ENCODE peak calls at places on chromosomes 5 and 9, in four cellular contexts. One of them, this sample, is unnamed.

GRCh38 chr5:146796911-146797310 is 81.6 kb downstream of the PPP2R2B start:
- DNase-seq in HCT116: no peak
- DNase-seq in H1: no peak
- DNase-seq in SK-N-SH: no peak
- DNase-seq in this sample: no peak

GRCh38 chr5:124252094-124252750 is 494.2 kb downstream of the ZNF608 start:
- DNase-seq in HCT116: no peak
- DNase-seq in H1: no peak
- DNase-seq in SK-N-SH: peak; percentile 31
- DNase-seq in this sample: no peak

GRCh38 chr5:114449836-114450515 is 88.1 kb downstream of the KCNN2 start:
- DNase-seq in HCT116: peak; percentile 21
- DNase-seq in H1: peak; percentile 43
- DNase-seq in SK-N-SH: peak; percentile 74
- DNase-seq in this sample: peak; percentile 67

GRCh38 chr9:88387035-88387732 is 1.1 kb upstream of the SPIN1 start:
- DNase-seq in HCT116: peak; percentile 23
- DNase-seq in H1: no peak
- DNase-seq in SK-N-SH: no peak
- DNase-seq in this sample: peak; percentile 62

GRCh38 chr9:77800924-77801551 is 152.9 kb upstream of the GNA14 start:
- DNase-seq in HCT116: no peak
- DNase-seq in H1: no peak
- DNase-seq in SK-N-SH: no peak
- DNase-seq in this sample: no peak

GRCh38 chr9:107586493-107586892 is 96.9 kb upstream of the KLF4 start:
- DNase-seq in HCT116: no peak
- DNase-seq in H1: no peak
- DNase-seq in SK-N-SH: no peak
- DNase-seq in this sample: no peak

GRCh38 chr5:36090033-36090432 is 23.4 kb upstream of the UGT3A2 start:
- DNase-seq in HCT116: peak; percentile 29
- DNase-seq in H1: peak; percentile 33
- DNase-seq in SK-N-SH: peak; percentile 4
- DNase-seq in this sample: peak; percentile 81

GRCh38 chr5:173925449-173926071 is 37.4 kb downstream of the CPEB4 start:
- DNase-seq in HCT116: peak; percentile 38
- DNase-seq in H1: no peak
- DNase-seq in SK-N-SH: no peak
- DNase-seq in this sample: peak; percentile 73

GRCh38 chr5:177474845-177475562 is 1.6 kb upstream of the DBN1 start:
- DNase-seq in HCT116: no peak
- DNase-seq in H1: no peak
- DNase-seq in SK-N-SH: no peak
- DNase-seq in this sample: no peak

GRCh38 chr5:176952531-176953193 is 53.5 kb upstream of the HK3 start:
- DNase-seq in HCT116: no peak
- DNase-seq in H1: no peak
- DNase-seq in SK-N-SH: no peak
- DNase-seq in this sample: no peak

GRCh38 chr5:132239776-132240175 is 12.1 kb upstream of the P4HA2 start:
- DNase-seq in HCT116: no peak
- DNase-seq in H1: no peak
- DNase-seq in SK-N-SH: no peak
- DNase-seq in this sample: no peak

GRCh38 chr5:174751154-174751990 is 27.0 kb downstream of the MSX2 start:
- DNase-seq in HCT116: no peak
- DNase-seq in H1: no peak
- DNase-seq in SK-N-SH: peak; percentile 87
- DNase-seq in this sample: peak; percentile 58

GRCh38 chr5:96567188-96567587 is 95.0 kb upstream of the CAST start:
- DNase-seq in HCT116: no peak
- DNase-seq in H1: no peak
- DNase-seq in SK-N-SH: no peak
- DNase-seq in this sample: no peak
- TF ChIP-seq JUND in HCT116: no peak
- TF ChIP-seq JUND in H1: no peak
- TF ChIP-seq JUND in SK-N-SH: no peak
- TF ChIP-seq JUND in this sample: no peak

GRCh38 chr5:21665525-21665924 is 1187.6 kb downstream of the CDH12 start:
- DNase-seq in HCT116: no peak
- DNase-seq in H1: no peak
- DNase-seq in SK-N-SH: no peak
- DNase-seq in this sample: no peak

GRCh38 chr5:21661129-21661528 is 1192.0 kb downstream of the CDH12 start:
- DNase-seq in HCT116: no peak
- DNase-seq in H1: no peak
- DNase-seq in SK-N-SH: no peak
- DNase-seq in this sample: no peak

DNA sequence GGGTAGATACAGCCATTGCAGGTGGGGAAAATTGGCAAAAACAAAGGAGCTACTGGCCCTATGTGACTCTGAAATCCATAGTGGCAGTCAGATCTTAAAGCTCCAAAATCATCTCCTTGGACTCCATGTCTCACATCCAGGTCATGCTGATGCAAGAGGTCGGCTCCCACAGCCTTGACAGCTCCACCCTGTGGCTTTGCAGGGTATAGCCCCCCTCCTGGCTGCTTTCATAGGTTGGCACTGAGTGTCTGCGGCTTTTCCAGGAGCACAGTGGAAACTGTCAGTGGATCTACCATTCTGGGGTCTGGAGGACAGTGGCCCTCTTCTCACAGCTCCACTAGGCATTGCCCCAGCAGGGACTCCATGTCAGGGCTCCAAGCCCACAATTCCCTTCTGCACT is 1190.1 kb downstream of the CDH12 start:
- DNase-seq in HCT116: no peak
- DNase-seq in H1: peak; percentile 7
- DNase-seq in SK-N-SH: no peak
- DNase-seq in this sample: no peak
- TF ChIP-seq JUND in HCT116: no peak
- TF ChIP-seq JUND in H1: no peak
- TF ChIP-seq JUND in SK-N-SH: no peak
- TF ChIP-seq JUND in this sample: no peak

DNA sequence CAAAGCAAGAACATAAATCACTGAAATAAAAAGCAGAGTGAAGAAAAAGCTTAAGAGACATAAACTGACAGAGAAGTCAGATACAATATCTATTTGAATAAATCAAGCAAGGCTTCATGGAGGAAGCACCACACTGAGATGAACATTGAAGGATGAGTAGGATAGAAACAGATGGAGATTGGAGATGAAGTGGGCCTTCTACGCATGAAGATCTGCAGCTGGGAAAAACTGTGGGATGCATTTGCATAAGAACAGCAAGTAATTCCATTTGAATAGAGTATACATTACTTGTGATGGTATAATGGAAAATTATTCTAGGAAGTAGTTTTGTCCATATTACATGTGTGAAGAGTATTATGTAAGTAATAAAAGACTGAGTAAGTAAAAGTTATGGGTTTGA is 16.5 kb downstream of the NMUR2 start:
- DNase-seq in HCT116: no peak
- DNase-seq in H1: no peak
- DNase-seq in SK-N-SH: no peak
- DNase-seq in this sample: no peak
- TF ChIP-seq JUND in HCT116: no peak
- TF ChIP-seq JUND in H1: no peak
- TF ChIP-seq JUND in SK-N-SH: no peak
- TF ChIP-seq JUND in this sample: no peak

GRCh38 chr5:168263108-168263507 is 28.3 kb upstream of the WWC1 start:
- DNase-seq in HCT116: no peak
- DNase-seq in H1: no peak
- DNase-seq in SK-N-SH: no peak
- DNase-seq in this sample: no peak
- TF ChIP-seq JUND in HCT116: no peak
- TF ChIP-seq JUND in H1: no peak
- TF ChIP-seq JUND in SK-N-SH: no peak
- TF ChIP-seq JUND in this sample: no peak

GRCh38 chr5:171681061-171681460 is 104.6 kb upstream of the SMIM23 start:
- DNase-seq in HCT116: no peak
- DNase-seq in H1: no peak
- DNase-seq in SK-N-SH: no peak
- DNase-seq in this sample: no peak

GRCh38 chr5:171681667-171682066 is 104.0 kb upstream of the SMIM23 start:
- DNase-seq in HCT116: no peak
- DNase-seq in H1: no peak
- DNase-seq in SK-N-SH: no peak
- DNase-seq in this sample: no peak

GRCh38 chr5:171680485-171680884 is 105.1 kb upstream of the SMIM23 start:
- DNase-seq in HCT116: no peak
- DNase-seq in H1: no peak
- DNase-seq in SK-N-SH: no peak
- DNase-seq in this sample: no peak

GRCh38 chr5:171676286-171676944 is 109.2 kb upstream of the SMIM23 start:
- DNase-seq in HCT116: no peak
- DNase-seq in H1: no peak
- DNase-seq in SK-N-SH: no peak
- DNase-seq in this sample: no peak

GRCh38 chr5:171678631-171679030 is 107.0 kb upstream of the SMIM23 start:
- DNase-seq in HCT116: no peak
- DNase-seq in H1: no peak
- DNase-seq in SK-N-SH: no peak
- DNase-seq in this sample: no peak
- TF ChIP-seq JUND in HCT116: no peak
- TF ChIP-seq JUND in H1: no peak
- TF ChIP-seq JUND in SK-N-SH: no peak
- TF ChIP-seq JUND in this sample: no peak

DNA sequence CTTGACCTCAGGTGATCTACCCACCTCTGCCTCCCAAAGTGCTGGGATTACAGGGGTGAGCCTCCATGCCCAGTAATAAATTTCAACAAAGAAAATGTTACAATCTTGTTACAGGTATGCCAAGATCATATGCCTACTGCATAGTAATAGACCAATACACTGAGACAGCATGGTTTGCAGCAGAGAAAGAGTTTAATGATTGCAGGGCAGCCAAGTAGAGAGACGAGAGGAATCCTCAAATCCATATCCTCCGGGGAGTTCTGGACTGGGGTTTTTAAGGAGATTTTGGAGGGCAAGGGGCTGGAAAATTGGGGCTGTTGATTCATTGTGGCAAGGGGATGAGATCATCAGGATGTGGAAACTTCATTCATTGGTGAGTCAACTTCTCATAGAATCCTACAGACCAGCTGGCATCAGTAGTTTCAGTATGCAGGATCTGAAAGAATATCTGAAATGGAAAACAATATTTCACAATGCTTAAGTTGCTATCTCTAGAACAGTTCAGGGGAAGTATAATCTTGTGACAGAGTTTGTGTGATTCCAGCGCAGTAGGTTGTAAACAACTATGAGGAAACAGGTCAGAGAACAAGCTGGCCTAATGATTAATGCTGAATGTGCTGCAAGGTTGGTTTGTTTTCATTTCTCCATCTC is 14.8 kb upstream of the TUT7 start:
- DNase-seq in HCT116: no peak
- DNase-seq in H1: no peak
- DNase-seq in SK-N-SH: no peak
- DNase-seq in this sample: no peak
- TF ChIP-seq JUND in HCT116: no peak
- TF ChIP-seq JUND in H1: no peak
- TF ChIP-seq JUND in SK-N-SH: no peak
- TF ChIP-seq JUND in this sample: no peak

GRCh38 chr5:71937906-71938698 is 169.2 kb upstream of the MAP1B start:
- DNase-seq in HCT116: no peak
- DNase-seq in H1: no peak
- DNase-seq in SK-N-SH: no peak
- DNase-seq in this sample: no peak
- TF ChIP-seq JUND in HCT116: no peak
- TF ChIP-seq JUND in H1: no peak
- TF ChIP-seq JUND in SK-N-SH: no peak
- TF ChIP-seq JUND in this sample: no peak

DNA sequence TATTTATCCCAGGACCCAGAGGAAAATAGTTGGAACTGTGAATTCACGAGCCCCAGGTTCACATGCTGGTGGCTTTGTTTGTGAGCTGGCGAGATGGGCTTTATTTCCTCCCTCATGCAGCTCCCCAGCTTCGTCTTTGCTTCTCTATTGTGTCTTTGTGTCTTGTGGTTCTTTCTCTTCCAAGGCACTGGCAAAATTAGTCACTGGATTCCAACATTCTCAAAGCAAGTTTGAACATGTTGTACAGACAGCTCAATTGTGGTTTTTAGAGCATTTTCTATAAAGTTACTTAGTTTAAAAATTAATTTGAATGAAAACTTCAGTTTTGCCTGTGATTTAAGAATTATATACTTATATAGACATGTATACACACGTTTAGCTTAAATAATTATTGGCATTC is 7.3 kb downstream of the NDUFS6 start:
- DNase-seq in HCT116: no peak
- DNase-seq in H1: no peak
- DNase-seq in SK-N-SH: no peak
- DNase-seq in this sample: no peak
- TF ChIP-seq JUND in HCT116: no peak
- TF ChIP-seq JUND in H1: no peak
- TF ChIP-seq JUND in SK-N-SH: no peak
- TF ChIP-seq JUND in this sample: no peak

This sample was measured in T47D.